ENCODE peak calls at places on chromosomes 16 and 17, in eight cellular contexts. Q is pancreas; N is activated effector memory CD4-positive, alpha-beta T cell treated with Interleukin-2 at 50 U/mL for 16 hours; D is DMS79; F is cardiac fibroblast; W is thoracic aorta; I is B cell; Z is PC-9. T is an unnamed sample.

GRCh38 chr16:9791566-9791965 is 390.7 kb downstream of the GRIN2A start:
- DNase-seq in F (no peak), I (no peak), Z (no peak), N (no peak), Q (no peak), D (peak; percentile 40), W (no peak), T (no peak)

GRCh38 chr17:52930581-52930980 is 772.1 kb upstream of the CA10 start:
- DNase-seq in N (no peak), F (no peak), W (no peak), Q (no peak), Z (no peak), I (no peak), D (no peak), T (no peak)

GRCh38 chr17:49633762-49634486 is 44.0 kb downstream of the SPOP start:
- DNase-seq in Q (no peak), Z (no peak), D (no peak), N (no peak), F (no peak), I (no peak), W (no peak), T (no peak)

GRCh38 chr17:38743556-38744171 is 4.5 kb downstream of the PCGF2 start:
- DNase-seq in I (no peak), F (no peak), Z (no peak), N (no peak), W (no peak), D (no peak), Q (no peak), T (no peak)

GRCh38 chr16:89633064-89633631 is 19.7 kb downstream of the DPEP1 start:
- DNase-seq in Z (no peak), I (no peak), Q (no peak), W (no peak), F (peak; percentile 78), N (no peak), D (no peak), T (peak; percentile 78)

GRCh38 chr17:38443356-38444026 is 15.2 kb downstream of the ARHGAP23 start:
- DNase-seq in I (no peak), D (no peak), N (no peak), Z (no peak), W (no peak), F (no peak), Q (no peak), T (no peak)

GRCh38 chr16:84475643-84476240 is 28.7 kb downstream of the MEAK7 start:
- DNase-seq in F (no peak), D (no peak), Q (no peak), Z (peak; percentile 89), I (no peak), N (no peak), W (no peak), T (no peak)

GRCh38 chr16:69260019-69260418 is 51.1 kb upstream of the VPS4A start:
- DNase-seq in Z (no peak), N (no peak), I (no peak), D (no peak), F (no peak), Q (no peak), W (no peak), T (no peak)

GRCh38 chr17:48457080-48457836 is 27.2 kb upstream of the SKAP1 start:
- DNase-seq in Q (peak; percentile 29), Z (peak; percentile 44), I (peak; percentile 82), F (peak; percentile 64), N (peak; percentile 65), W (no peak), D (peak; percentile 28), T (peak; percentile 64)

GRCh38 chr16:15946257-15947044 is 3.0 kb upstream of the ABCC1 start:
- DNase-seq in Z (peak; percentile 87), F (peak; percentile 85), W (no peak), D (no peak), I (no peak), N (no peak), Q (no peak), T (peak; percentile 77)

GRCh38 chr16:15803608-15804007 is 53.2 kb downstream of the MYH11 start:
- DNase-seq in W (no peak), I (no peak), Q (no peak), Z (no peak), N (no peak), F (no peak), D (no peak), T (no peak)

GRCh38 chr17:60371818-60372510 is 20.0 kb downstream of the USP32 start:
- DNase-seq in D (no peak), Q (no peak), Z (no peak), W (no peak), N (no peak), I (no peak), F (no peak), T (no peak)

GRCh38 chr17:77437017-77437416 is 296.2 kb downstream of the SEC14L1 start:
- DNase-seq in F (peak; percentile 65), D (peak; percentile 81), N (no peak), I (no peak), Q (no peak), Z (no peak), W (no peak), T (no peak)

GRCh38 chr16:46789499-46790414 is 41.2 kb downstream of the C16orf87 start:
- DNase-seq in D (no peak), W (peak; percentile 19), Q (peak; percentile 79), F (peak; percentile 57), Z (no peak), I (peak; percentile 89), N (peak; percentile 80), T (peak; percentile 63)

GRCh38 chr17:29562615-29563014 is 4.2 kb downstream of the ABHD15 start:
- DNase-seq in N (no peak), D (no peak), W (no peak), F (no peak), Q (no peak), I (no peak), Z (no peak), T (no peak)

GRCh38 chr16:64878964-64879363 is 242.9 kb downstream of the CDH11 start:
- DNase-seq in Z (no peak), W (no peak), D (no peak), Q (no peak), F (no peak), I (no peak), N (no peak), T (no peak)

GRCh38 chr16:85306071-85306792 is 194.0 kb upstream of the CIBAR2 start:
- DNase-seq in F (peak; percentile 75), N (peak; percentile 53), I (peak; percentile 81), Z (peak; percentile 88), D (peak; percentile 16), Q (peak; percentile 62), W (peak; percentile 75), T (peak; percentile 80)

GRCh38 chr16:9138731-9139501 is 47.5 kb downstream of the HAPSTR1 start:
- DNase-seq in F (peak; percentile 65), I (peak; percentile 71), W (no peak), Q (peak; percentile 36), Z (no peak), N (peak; percentile 45), D (peak; percentile 53), T (peak; percentile 30)

GRCh38 chr17:67376509-67376891 is 581 bp upstream of the PITPNC1 start:
- DNase-seq in W (no peak), D (no peak), Z (no peak), Q (no peak), I (no peak), F (peak; percentile 36), N (no peak), T (no peak)

GRCh38 chr16:50291719-50292565 is 25.6 kb downstream of the ADCY7 start:
- DNase-seq in D (no peak), F (no peak), N (no peak), W (no peak), I (no peak), Q (no peak), Z (no peak), T (no peak)

GRCh38 chr16:3764409-3764808 is 47.1 kb upstream of the TRAP1 start:
- DNase-seq in F (no peak), N (no peak), I (no peak), Z (no peak), Q (no peak), D (no peak), W (no peak), T (no peak)

GRCh38 chr16:52254753-52255152 is 292.2 kb downstream of the TOX3 start:
- DNase-seq in W (no peak), D (no peak), Q (no peak), F (no peak), I (no peak), N (no peak), Z (no peak), T (peak; percentile 69)

GRCh38 chr17:11805952-11806351 is 191.3 kb downstream of the ZNF18 start:
- DNase-seq in F (no peak), I (no peak), W (no peak), Z (no peak), D (no peak), Q (no peak), N (no peak), T (no peak)

GRCh38 chr17:50953831-50954601 is 87.9 kb upstream of the TOB1 start:
- DNase-seq in F (peak; percentile 74), Q (no peak), Z (peak; percentile 5), W (no peak), I (no peak), D (peak; percentile 89), N (no peak), T (peak; percentile 91)

GRCh38 chr16:23013484-23013883 is 135.8 kb downstream of the USP31 start:
- DNase-seq in N (no peak), Q (no peak), F (peak; percentile 9), Z (no peak), D (no peak), I (no peak), W (no peak), T (no peak)

GRCh38 chr16:84061236-84061830 is 18.7 kb upstream of the SLC38A8 start:
- DNase-seq in N (no peak), Q (no peak), W (no peak), D (no peak), Z (no peak), F (no peak), I (no peak), T (no peak)

GRCh38 chr16:30358990-30359870 is 4.1 kb upstream of the CD2BP2 start:
- DNase-seq in Q (no peak), W (no peak), N (no peak), F (no peak), D (no peak), I (no peak), Z (no peak), T (no peak)

GRCh38 chr17:3738562-3739295 is 15.0 kb downstream of the HASPIN start:
- DNase-seq in D (peak; percentile 75), Q (peak; percentile 65), N (peak; percentile 55), I (no peak), W (no peak), F (no peak), Z (no peak), T (peak; percentile 46)

GRCh38 chr16:56463153-56463552 is 11.8 kb downstream of the OGFOD1 start:
- DNase-seq in Q (no peak), I (no peak), Z (no peak), F (no peak), N (no peak), D (no peak), W (no peak), T (no peak)

GRCh38 chr17:6660765-6661463 is 9.4 kb downstream of the C17orf100 start:
- DNase-seq in Z (no peak), N (no peak), F (no peak), I (peak; percentile 81), Q (no peak), D (no peak), W (no peak), T (no peak)

GRCh38 chr16:51577621-51578303 is 426.7 kb upstream of the SALL1 start:
- DNase-seq in I (no peak), F (no peak), W (no peak), Z (no peak), N (no peak), Q (no peak), D (peak; percentile 42), T (peak; percentile 67)

T was measured in RWPE1.